ENCODE peak calls at places on chromosomes 13 and 19, in six cellular contexts. S, T, Q, A, K and J are unnamed samples.

GRCh38 chr19:39842693-39843435 is 3.3 kb downstream of the FBL start:
- DNase-seq in S (no peak), T (no peak), Q (no peak), A (no peak), K (no peak), J (no peak)

GRCh38 chr13:51451467-51452390 is 1.1 kb downstream of the INTS6 start:
- DNase-seq in S (peak), T (peak), Q (peak), A (peak), K (peak), J (peak)

GRCh38 chr13:40786568-40786996 is 2.8 kb upstream of the SLC25A15 start:
- DNase-seq in S (no peak), T (peak), Q (no peak), A (no peak), K (no peak), J (peak)

GRCh38 chr13:21925720-21926119 is 254.8 kb downstream of the FGF9 start:
- DNase-seq in S (no peak), T (no peak), Q (no peak), A (no peak), K (no peak), J (no peak)

GRCh38 chr13:40600145-40600751 is 66.2 kb downstream of the FOXO1 start:
- DNase-seq in S (no peak), T (no peak), Q (no peak), A (no peak), K (no peak), J (no peak)

GRCh38 chr19:30719991-30720329 is 347.8 kb downstream of the ZNF536 start:
- DNase-seq in S (peak), T (peak), Q (no peak), A (no peak), K (peak), J (peak)

GRCh38 chr19:11519138-11519537 is 9.8 kb downstream of the ECSIT start:
- DNase-seq in S (no peak), T (no peak), Q (no peak), A (no peak), K (no peak), J (no peak)

GRCh38 chr19:29515233-29515619 is 10.6 kb upstream of the VSTM2B start:
- DNase-seq in S (no peak), T (no peak), Q (no peak), A (no peak), K (no peak), J (no peak)

GRCh38 chr19:12733369-12733896 is 1.1 kb downstream of the TRIR start:
- DNase-seq in S (no peak), T (peak), Q (peak), A (peak), K (no peak), J (peak)

GRCh38 chr19:49801966-49802661 is 11.0 kb downstream of the FUZ start:
- DNase-seq in S (peak), T (peak), Q (peak), A (peak), K (peak), J (peak)

GRCh38 chr19:31220540-31220939 is 128.7 kb downstream of the TSHZ3 start:
- DNase-seq in S (no peak), T (peak), Q (no peak), A (no peak), K (peak), J (no peak)

GRCh38 chr19:35138305-35138799 is 272 bp upstream of the FXYD1 start:
- DNase-seq in S (peak), T (no peak), Q (no peak), A (no peak), K (no peak), J (no peak)

GRCh38 chr13:114259974-114260373 is 21.4 kb upstream of the UPF3A start:
- DNase-seq in S (no peak), T (no peak), Q (no peak), A (no peak), K (peak), J (no peak)

GRCh38 chr13:32639502-32640105 is 53.4 kb downstream of the PDS5B start:
- DNase-seq in S (no peak), T (peak), Q (peak), A (peak), K (peak), J (peak)

GRCh38 chr13:27405521-27406134 is 18.8 kb upstream of the GTF3A start:
- DNase-seq in S (no peak), T (no peak), Q (no peak), A (no peak), K (peak), J (no peak)

GRCh38 chr13:106678646-106679045 is 110.7 kb upstream of the ARGLU1 start:
- DNase-seq in S (no peak), T (no peak), Q (no peak), A (no peak), K (no peak), J (no peak)

GRCh38 chr19:57052102-57052501 is 67.7 kb upstream of the USP29 start:
- DNase-seq in S (no peak), T (no peak), Q (no peak), A (no peak), K (no peak), J (no peak)

GRCh38 chr13:74066937-74067336 is 67.3 kb downstream of the KLF12 start:
- DNase-seq in S (no peak), T (no peak), Q (no peak), A (peak), K (no peak), J (no peak)

GRCh38 chr13:36986462-36987240 is 12.5 kb downstream of the ALG5 start:
- DNase-seq in S (no peak), T (peak), Q (peak), A (no peak), K (no peak), J (no peak)

GRCh38 chr13:46716821-46717220 is 80.1 kb downstream of the ESD start:
- DNase-seq in S (no peak), T (peak), Q (no peak), A (no peak), K (no peak), J (no peak)

GRCh38 chr13:81406639-81407292 is 1065.8 kb upstream of the SPRY2 start:
- DNase-seq in S (no peak), T (no peak), Q (peak), A (no peak), K (no peak), J (no peak)

GRCh38 chr13:29454931-29455481 is 140.5 kb downstream of the SLC7A1 start:
- DNase-seq in S (no peak), T (peak), Q (peak), A (no peak), K (no peak), J (no peak)

GRCh38 chr19:8811315-8812172 is 20.6 kb downstream of the ZNF558 start:
- DNase-seq in S (no peak), T (peak), Q (no peak), A (no peak), K (no peak), J (no peak)

GRCh38 chr19:18100710-18101109 is 3.1 kb downstream of the MAST3 start:
- DNase-seq in S (peak), T (no peak), Q (no peak), A (no peak), K (no peak), J (no peak)

GRCh38 chr13:71218960-71219359 is 648.0 kb downstream of the DACH1 start:
- DNase-seq in S (no peak), T (no peak), Q (no peak), A (no peak), K (peak), J (no peak)

GRCh38 chr19:40366697-40367561 is 18.4 kb downstream of the PLD3 start:
- DNase-seq in S (no peak), T (no peak), Q (no peak), A (peak), K (no peak), J (no peak)

GRCh38 chr13:99796175-99796819 is 175.3 kb downstream of the ZIC5 start:
- DNase-seq in S (no peak), T (peak), Q (peak), A (peak), K (no peak), J (peak)

GRCh38 chr19:13537454-13537853 is 31.2 kb upstream of the CACNA1A start:
- DNase-seq in S (no peak), T (peak), Q (no peak), A (no peak), K (peak), J (no peak)

GRCh38 chr13:109476001-109476400 is 310.4 kb downstream of the IRS2 start:
- DNase-seq in S (no peak), T (no peak), Q (no peak), A (no peak), K (no peak), J (no peak)

GRCh38 chr13:107518780-107519179 is 696.6 kb downstream of the LIG4 start:
- DNase-seq in S (no peak), T (no peak), Q (no peak), A (no peak), K (no peak), J (no peak)

GRCh38 chr19:18860302-18860700 is 28.5 kb downstream of the UPF1 start:
- DNase-seq in S (no peak), T (no peak), Q (no peak), A (no peak), K (no peak), J (no peak)

GRCh38 chr13:31160857-31161582 is 684 bp downstream of the HSPH1 start:
- DNase-seq in S (peak), T (no peak), Q (peak), A (peak), K (peak), J (peak)

GRCh38 chr19:14419038-14419813 is at the start of gene DDX39A:
- DNase-seq in S (peak), T (peak), Q (peak), A (peak), K (peak), J (peak)

GRCh38 chr19:3670796-3671679 is 29.2 kb downstream of the PIP5K1C start:
- DNase-seq in S (peak), T (peak), Q (no peak), A (peak), K (no peak), J (peak)

GRCh38 chr13:50197705-50198104 is 182.5 kb downstream of the KCNRG start:
- DNase-seq in S (no peak), T (peak), Q (no peak), A (peak), K (no peak), J (no peak)

GRCh38 chr19:5260381-5260967 is 80.1 kb downstream of the PTPRS start:
- DNase-seq in S (no peak), T (no peak), Q (no peak), A (no peak), K (no peak), J (no peak)

GRCh38 chr19:46696052-46696451 is 20.9 kb downstream of the PRKD2 start:
- DNase-seq in S (no peak), T (no peak), Q (no peak), A (no peak), K (no peak), J (no peak)

GRCh38 chr19:33447336-33448158 is 74.0 kb downstream of the CEBPG start:
- DNase-seq in S (no peak), T (no peak), Q (no peak), A (no peak), K (no peak), J (no peak)